ENCODE peak calls at places on chromosome 6, in ten cellular contexts. Z is aorta; K is left ventricle myocardium superior; H is Karpas-422; V is CD8-positive, alpha-beta T cell; D is fibroblast of lung; L is pancreas; W is astrocyte of the cerebellum; O is T-helper 17 cell; B is LoVo. M is an unnamed sample.

GRCh38 chr6:28720357-28721231 is 194.9 kb downstream of the GPX5 start:
- DNase-seq in L (no peak), Z (no peak), K (no peak), D (no peak), W (no peak), B (no peak), V (no peak), H (no peak), O (no peak), M (no peak)

GRCh38 chr6:33770116-33770832 is 18.7 kb downstream of the LEMD2 start:
- DNase-seq in H (no peak), D (no peak), K (no peak), V (no peak), L (no peak), B (no peak), Z (no peak), W (no peak), O (no peak), M (no peak)

GRCh38 chr6:26412225-26412624 is 10.2 kb downstream of the BTN3A1 start:
- DNase-seq in H (no peak), O (no peak), W (no peak), B (no peak), D (no peak), K (no peak), V (no peak), L (no peak), Z (no peak), M (no peak)

GRCh38 chr6:132388291-132388690 is 13.0 kb downstream of the MOXD1 start:
- DNase-seq in K (no peak), V (no peak), Z (no peak), O (no peak), B (no peak), D (no peak), H (no peak), W (no peak), L (no peak), M (no peak)

GRCh38 chr6:130047440-130047995 is 29.1 kb downstream of the L3MBTL3 start:
- DNase-seq in Z (no peak), K (no peak), V (no peak), D (peak; percentile 22), L (no peak), W (no peak), B (no peak), H (peak; percentile 53), O (no peak), M (no peak)

GRCh38 chr6:154440422-154441043 is 70.0 kb downstream of the CNKSR3 start:
- DNase-seq in W (no peak), Z (no peak), V (no peak), L (no peak), H (no peak), O (no peak), K (no peak), B (no peak), D (no peak), M (no peak)

GRCh38 chr6:46863791-46864190 is 57.9 kb downstream of the ADGRF5 start:
- DNase-seq in O (no peak), B (no peak), K (no peak), V (no peak), L (no peak), Z (no peak), W (no peak), H (no peak), D (no peak), M (no peak)

GRCh38 chr6:139135578-139136545 is 982 bp downstream of the HECA start:
- DNase-seq in L (peak; percentile 47), K (peak; percentile 86), O (peak; percentile 46), Z (peak; percentile 84), V (peak; percentile 54), D (peak; percentile 42), H (peak; percentile 82), B (no peak), W (no peak), M (no peak)

GRCh38 chr6:7108964-7109836 is 1.4 kb downstream of the RREB1 start:
- DNase-seq in V (peak; percentile 19), D (peak; percentile 85), B (peak; percentile 58), Z (peak; percentile 74), H (no peak), L (peak; percentile 48), K (peak; percentile 68), O (peak; percentile 29), W (peak; percentile 43), M (peak; percentile 12)

GRCh38 chr6:156395276-156395675 is 381.9 kb upstream of the ARID1B start:
- DNase-seq in K (no peak), O (peak; percentile 26), W (no peak), Z (no peak), L (no peak), H (no peak), D (no peak), V (no peak), B (no peak), M (peak; percentile 27)

GRCh38 chr6:44237813-44238433 is 9.0 kb upstream of the HSP90AB1 start:
- DNase-seq in Z (peak; percentile 90), K (peak; percentile 90), L (peak; percentile 86), W (no peak), D (peak; percentile 62), H (peak; percentile 89), O (peak; percentile 72), V (peak; percentile 75), B (peak; percentile 69), M (peak; percentile 64)

GRCh38 chr6:7901056-7901455 is 9.5 kb downstream of the TXNDC5 start:
- DNase-seq in B (no peak), V (no peak), L (peak; percentile 40), H (no peak), W (no peak), D (no peak), K (no peak), Z (no peak), O (no peak), M (no peak)

GRCh38 chr6:148629197-148629909 is 117.5 kb upstream of the UST start:
- DNase-seq in L (no peak), O (no peak), K (no peak), H (no peak), Z (no peak), B (no peak), W (no peak), D (peak; percentile 11), V (no peak), M (no peak)

GRCh38 chr6:160883999-160884398 is 107.6 kb upstream of the MAP3K4 start:
- DNase-seq in H (no peak), B (no peak), D (no peak), K (no peak), L (no peak), V (no peak), Z (no peak), W (no peak), O (no peak), M (no peak)